ENCODE peak calls at places on chromosomes 4 and X, in four cellular contexts. H, O, S and U are unnamed samples.

GRCh38 chrX:129636175-129636681 is 18.5 kb downstream of the APLN start:
- DNase-seq in H (no peak), O (peak), S (no peak), U (peak)

GRCh38 chr4:158161561-158162354 is 11.1 kb downstream of the GASK1B start:
- DNase-seq in H (no peak), O (no peak), S (no peak), U (no peak)

GRCh38 chrX:96704661-96705060 is 20.0 kb downstream of the DIAPH2 start:
- DNase-seq in H (no peak), O (no peak), S (no peak), U (no peak)

GRCh38 chr4:159158989-159159388 is 56.1 kb downstream of the RAPGEF2 start:
- DNase-seq in H (no peak), O (no peak), S (no peak), U (no peak)

GRCh38 chr4:21744046-21744445 is 204.5 kb downstream of the KCNIP4 start:
- DNase-seq in H (no peak), O (no peak), S (no peak), U (no peak)

GRCh38 chr4:99861120-99861905 is 32.9 kb downstream of the LAMTOR3 start:
- DNase-seq in H (no peak), O (no peak), S (no peak), U (no peak)

GRCh38 chrX:96770315-96770714 is 85.7 kb downstream of the DIAPH2 start:
- DNase-seq in H (no peak), O (peak), S (no peak), U (no peak)

GRCh38 chrX:153493085-153493484 is 1.7 kb upstream of the BGN start:
- DNase-seq in H (no peak), O (no peak), S (no peak), U (no peak)

GRCh38 chrX:130504019-130504418 is 102.2 kb downstream of the RBMX2 start:
- DNase-seq in H (no peak), O (no peak), S (no peak), U (no peak)

GRCh38 chr4:179626687-179627086 is 2184.4 kb upstream of the AGA start:
- DNase-seq in H (peak), O (peak), S (no peak), U (no peak)

GRCh38 chrX:129842510-129843208 is 1.0 kb downstream of the ZDHHC9 start:
- DNase-seq in H (peak), O (peak), S (no peak), U (no peak)

GRCh38 chr4:19772581-19772980 is 479.1 kb upstream of the SLIT2 start:
- DNase-seq in H (no peak), O (no peak), S (no peak), U (no peak)

GRCh38 chr4:19776929-19777328 is 474.8 kb upstream of the SLIT2 start:
- DNase-seq in H (no peak), O (no peak), S (no peak), U (no peak)

GRCh38 chr4:19780871-19781270 is 470.8 kb upstream of the SLIT2 start:
- DNase-seq in H (no peak), O (no peak), S (no peak), U (no peak)

GRCh38 chr4:19774690-19775256 is 476.9 kb upstream of the SLIT2 start:
- DNase-seq in H (no peak), O (no peak), S (no peak), U (no peak)

GRCh38 chr4:19776021-19776459 is 475.7 kb upstream of the SLIT2 start:
- DNase-seq in H (no peak), O (no peak), S (no peak), U (no peak)
- TF ChIP-seq CREM in H (no peak), O (no peak), S (no peak), U (no peak)

DNA sequence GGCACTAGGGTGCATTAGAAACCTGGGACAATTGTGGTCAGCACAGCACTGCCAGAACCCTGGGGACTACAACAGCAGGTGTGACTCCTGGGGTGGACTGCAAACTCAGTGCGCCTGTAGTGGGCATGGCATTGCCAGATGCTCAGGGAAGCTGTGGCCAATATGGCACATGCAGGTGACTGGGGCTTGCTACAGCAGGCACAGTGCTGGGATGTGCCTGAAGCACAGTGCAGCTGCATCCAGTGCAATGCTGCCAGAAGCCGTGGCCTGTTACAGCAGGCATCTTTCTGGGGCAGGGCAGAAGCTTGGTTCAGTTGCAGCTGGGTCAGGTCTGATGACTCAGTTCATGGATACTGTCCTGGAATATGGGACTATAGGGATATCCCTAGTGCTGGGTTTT is 445.8 kb downstream of the CCSER1 start:
- DNase-seq in H (no peak), O (no peak), S (no peak), U (no peak)
- TF ChIP-seq CREM in H (no peak), O (no peak), S (no peak), U (no peak)

DNA sequence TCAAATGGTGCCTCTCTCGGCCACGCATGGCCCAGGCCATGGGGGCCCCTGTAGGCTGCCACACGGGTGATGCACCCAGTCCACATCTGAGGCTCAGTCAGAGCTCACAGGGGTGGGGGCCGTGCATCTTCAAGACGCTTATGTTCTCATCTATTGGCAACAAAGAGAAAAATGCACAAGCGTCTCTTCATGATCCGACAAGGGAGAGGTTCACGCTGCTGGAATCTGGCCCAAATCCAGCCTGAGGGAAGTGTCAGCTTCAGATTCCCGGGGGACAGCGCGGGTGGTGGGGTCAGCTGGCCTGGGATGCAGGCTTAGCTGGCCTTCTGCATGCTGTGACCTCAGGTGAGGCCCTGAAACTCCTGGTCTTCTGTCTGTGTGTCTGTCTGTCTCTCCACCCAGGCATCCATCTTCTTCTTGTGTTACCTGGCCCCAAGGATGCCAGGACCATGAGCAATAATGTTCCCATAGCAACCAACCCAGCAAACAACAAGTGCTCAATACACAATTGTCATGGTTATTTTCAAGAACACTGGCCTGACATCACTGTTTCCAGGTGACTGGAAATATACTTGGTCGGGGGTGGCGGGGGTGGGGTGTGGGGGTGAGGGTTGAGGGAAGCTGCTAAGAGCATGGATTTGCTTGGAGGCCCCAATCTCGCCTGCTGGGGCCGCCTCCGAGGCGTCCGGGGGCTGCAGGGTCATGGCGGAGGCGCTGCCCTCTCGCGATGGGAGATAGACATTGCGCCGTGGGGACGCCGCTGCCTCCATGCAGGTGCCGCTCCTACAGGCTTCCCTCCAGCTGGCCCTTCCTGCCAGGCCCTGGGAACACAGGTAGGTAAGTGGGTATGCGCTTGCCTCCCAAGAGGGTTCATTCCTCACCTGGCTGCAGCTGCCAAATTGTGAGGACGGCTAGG is 48.3 kb downstream of the ABLIM2 start:
- DNase-seq in H (peak), O (peak), S (no peak), U (peak)
- TF ChIP-seq CREM in H (no peak), O (no peak), S (no peak), U (no peak)

GRCh38 chrX:134935286-134935685 is 55.5 kb upstream of the SMIM10 start:
- DNase-seq in H (no peak), O (no peak), S (no peak), U (no peak)
- TF ChIP-seq CREM in H (no peak), O (no peak), S (no peak), U (no peak)

DNA sequence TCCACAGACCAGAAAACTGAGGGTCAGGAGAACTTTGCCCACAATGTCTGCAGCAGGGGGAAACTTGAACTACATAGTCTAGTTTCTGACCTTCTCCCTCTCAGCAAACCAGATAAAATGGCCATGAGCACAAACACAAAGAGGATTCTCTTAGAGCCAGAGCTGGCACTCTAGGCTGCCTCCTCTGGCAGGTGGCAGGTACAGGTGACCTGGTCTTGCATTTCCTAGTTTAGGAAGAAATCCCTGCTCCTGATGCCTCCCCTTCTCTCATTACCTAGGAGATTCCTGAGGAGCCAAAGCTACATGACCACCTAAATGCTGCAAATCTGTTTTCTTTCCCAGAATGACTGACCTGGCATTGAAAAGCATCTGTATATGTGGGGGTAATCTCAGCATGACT is 45.1 kb downstream of the ARHGEF9 start:
- DNase-seq in H (no peak), O (no peak), S (no peak), U (no peak)
- TF ChIP-seq CREM in H (no peak), O (no peak), S (no peak), U (no peak)